ENCODE peak calls at places on chromosomes 4 and X, in eight cellular contexts. H is fibroblast of lung, K is GM13977, E is neural progenitor cell, U is astrocyte of the spinal cord, T is choroid plexus epithelial cell, D is endothelial cell of umbilical vein, J is GM12878. Y is an unnamed sample.

GRCh38 chr4:112765317-112765989 is 128.5 kb downstream of the LARP7 start:
- DNase-seq in J (peak), H (peak), D (peak), U (peak), T (peak), K (peak), E (peak), Y (peak)

GRCh38 chrX:102712967-102713677 is 874 bp downstream of the GPRASP2 start:
- DNase-seq in J (no peak), E (peak), K (no peak), D (peak), U (peak), T (peak), H (peak), Y (no peak)

GRCh38 chr4:98150092-98150761 is 7.0 kb upstream of the STPG2 start:
- DNase-seq in K (no peak), E (no peak), D (no peak), T (peak), U (peak), J (no peak), H (peak), Y (no peak)

GRCh38 chr4:39587881-39588280 is 50.8 kb downstream of the SMIM14 start:
- DNase-seq in J (no peak), K (no peak), H (peak), T (peak), U (peak), E (no peak), D (peak), Y (no peak)

GRCh38 chrX:42755820-42756219 is 22.1 kb downstream of the PPP1R2C start:
- DNase-seq in D (peak), E (no peak), T (peak), U (peak), K (no peak), J (no peak), H (peak), Y (no peak)

GRCh38 chr4:38166082-38166481 is 205.9 kb downstream of the PTTG2 start:
- DNase-seq in D (no peak), H (no peak), J (no peak), U (no peak), T (no peak), K (no peak), E (no peak), Y (no peak)

GRCh38 chrX:70096052-70096451 is 33.8 kb downstream of the OTUD6A start:
- DNase-seq in K (no peak), H (no peak), U (no peak), J (no peak), E (peak), T (peak), D (peak), Y (no peak)

GRCh38 chrX:109974906-109975655 is 27.8 kb upstream of the TMEM164 start:
- DNase-seq in H (peak), D (peak), J (no peak), T (peak), E (no peak), U (peak), K (no peak), Y (no peak)

GRCh38 chrX:17032351-17032750 is 85.9 kb downstream of the REPS2 start:
- DNase-seq in K (no peak), T (peak), D (peak), U (peak), J (no peak), E (no peak), H (peak), Y (no peak)

GRCh38 chr4:137519406-137519805 is 12.9 kb downstream of the PCDH18 start:
- DNase-seq in H (peak), E (no peak), K (no peak), J (no peak), U (peak), D (peak), T (peak), Y (no peak)

GRCh38 chrX:51568586-51568985 is 50.1 kb downstream of the CENPVL3 start:
- DNase-seq in T (peak), K (no peak), J (no peak), E (no peak), U (peak), D (no peak), H (peak), Y (no peak)

GRCh38 chr4:6225469-6225868 is 25.1 kb upstream of the JAKMIP1 start:
- DNase-seq in U (peak), T (peak), E (peak), D (peak), K (peak), J (no peak), H (peak), Y (no peak)

GRCh38 chr4:78612398-78613005 is 60.9 kb downstream of the ANXA3 start:
- DNase-seq in U (peak), D (peak), T (peak), K (no peak), J (no peak), E (no peak), H (peak), Y (no peak)

GRCh38 chr4:39568805-39569204 is 41.6 kb upstream of the UGDH start:
- DNase-seq in T (no peak), H (no peak), J (peak), U (no peak), K (peak), D (no peak), E (no peak), Y (peak)

GRCh38 chrX:103664363-103664762 is 22.1 kb downstream of the MORF4L2 start:
- DNase-seq in U (no peak), T (no peak), J (no peak), D (no peak), E (peak), K (no peak), H (no peak), Y (no peak)

GRCh38 chrX:17403231-17403691 is 28.3 kb downstream of the NHS start:
- DNase-seq in D (no peak), J (no peak), K (no peak), U (no peak), E (no peak), T (no peak), H (peak), Y (no peak)

GRCh38 chr4:67152976-67153375 is 392.3 kb downstream of the CENPC start:
- DNase-seq in H (no peak), T (no peak), K (no peak), U (no peak), J (no peak), D (no peak), E (no peak), Y (no peak)

GRCh38 chr4:173379929-173380328 is 9.2 kb downstream of the SAP30 start:
- DNase-seq in J (no peak), U (no peak), K (no peak), D (no peak), E (no peak), H (no peak), T (no peak), Y (no peak)

GRCh38 chr4:749771-750666 is 44.4 kb downstream of the PCGF3 start:
- DNase-seq in K (no peak), D (peak), T (peak), H (peak), J (no peak), E (no peak), U (peak), Y (no peak)

GRCh38 chrX:17531500-17531899 is 156.5 kb downstream of the NHS start:
- DNase-seq in E (no peak), J (no peak), K (no peak), T (no peak), U (no peak), H (no peak), D (no peak), Y (no peak)

GRCh38 chr4:121053601-121054143 is 18.7 kb downstream of the NDNF start:
- DNase-seq in H (peak), U (peak), J (no peak), T (peak), D (no peak), K (no peak), E (no peak), Y (no peak)

GRCh38 chrX:74179071-74179470 is 124.9 kb upstream of the ZCCHC13 start:
- DNase-seq in U (peak), J (no peak), K (no peak), E (no peak), T (peak), D (no peak), H (peak), Y (no peak)

GRCh38 chrX:48470833-48471118 is 716 bp upstream of the SLC38A5 start:
- DNase-seq in K (no peak), H (no peak), U (no peak), E (no peak), J (no peak), T (no peak), D (no peak), Y (no peak)

GRCh38 chrX:77960567-77960966 is 8.9 kb downstream of the PGAM4 start:
- DNase-seq in H (no peak), D (no peak), T (no peak), J (no peak), U (no peak), K (no peak), E (no peak), Y (no peak)

GRCh38 chr4:29970626-29971025 is 749.5 kb upstream of the PCDH7 start:
- DNase-seq in K (no peak), U (peak), H (peak), D (peak), E (peak), T (no peak), J (no peak), Y (no peak)

GRCh38 chr4:119087121-119087520 is 48.5 kb upstream of the MYOZ2 start:
- DNase-seq in J (no peak), D (peak), K (no peak), T (peak), U (peak), E (no peak), H (no peak), Y (no peak)

GRCh38 chrX:38112566-38112965 is 106.2 kb downstream of the SYTL5 start:
- DNase-seq in K (no peak), H (no peak), E (no peak), J (peak), T (no peak), D (no peak), U (no peak), Y (no peak)

GRCh38 chr4:70718811-70719604 is 2.8 kb upstream of the RUFY3 start:
- DNase-seq in T (no peak), E (no peak), J (no peak), H (peak), U (no peak), K (no peak), D (no peak), Y (no peak)

GRCh38 chr4:147481577-147482109 is 746 bp downstream of the EDNRA start:
- DNase-seq in J (no peak), D (no peak), T (peak), H (peak), U (peak), K (no peak), E (peak), Y (no peak)

GRCh38 chr4:41776466-41776865 is 27.9 kb upstream of the PHOX2B start:
- DNase-seq in K (no peak), T (no peak), J (no peak), E (no peak), D (no peak), H (no peak), U (no peak), Y (no peak)

GRCh38 chr4:181569553-181569952 is 673.6 kb upstream of the TENM3 start:
- DNase-seq in J (no peak), D (no peak), E (peak), H (peak), K (peak), T (peak), U (peak), Y (peak)

GRCh38 chr4:188399834-188400233 is 260.6 kb downstream of the TRIML1 start:
- DNase-seq in T (no peak), K (no peak), E (no peak), J (no peak), H (no peak), D (no peak), U (no peak), Y (no peak)

GRCh38 chrX:68183612-68184214 is 249.6 kb downstream of the OPHN1 start:
- DNase-seq in E (peak), U (peak), T (peak), K (no peak), J (no peak), H (peak), D (peak), Y (no peak)

GRCh38 chr4:152265149-152265621 is 270.7 kb downstream of the FBXW7 start:
- DNase-seq in U (peak), K (no peak), D (no peak), E (no peak), T (peak), J (no peak), H (peak), Y (no peak)

DNA sequence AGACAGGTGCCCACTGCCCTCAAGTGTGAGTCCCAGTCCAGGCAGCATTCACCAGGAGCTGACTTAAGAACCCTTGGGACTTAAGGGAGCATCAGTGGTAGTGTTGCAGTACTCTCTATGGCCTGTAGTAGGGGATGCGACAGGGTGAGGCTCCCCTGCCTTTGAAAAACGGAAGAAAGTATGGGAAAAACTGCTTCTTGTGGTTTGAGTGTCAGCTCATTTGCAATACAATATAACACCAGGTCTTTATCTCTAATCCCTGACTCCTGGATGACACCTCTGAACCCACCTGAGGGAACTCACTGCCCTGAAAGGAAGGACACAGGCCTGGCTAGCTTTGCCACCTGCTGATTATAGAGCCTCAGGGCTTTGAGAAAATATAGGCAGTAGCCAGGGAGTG is 176.0 kb downstream of the SMARCA1 start:
- DNase-seq in E (peak), T (no peak), U (no peak), K (no peak), H (no peak), D (no peak), J (no peak), Y (no peak)
- TF ChIP-seq CTCF in E (peak), T (peak), U (peak), K (no peak), H (no peak), D (peak), J (peak), Y (no peak)

GRCh38 chr4:21469438-21470032 is 479.0 kb downstream of the KCNIP4 start:
- DNase-seq in U (peak), K (no peak), J (no peak), E (peak), T (peak), D (peak), H (peak), Y (peak)
- TF ChIP-seq CTCF in U (peak), K (peak), J (peak), E (peak), T (peak), D (peak), H (peak), Y (peak)

GRCh38 chr4:77082886-77083608 is 7.3 kb upstream of the CCNI start:
- DNase-seq in K (no peak), H (no peak), E (no peak), T (no peak), U (no peak), J (no peak), D (no peak), Y (no peak)
- TF ChIP-seq CTCF in K (no peak), H (no peak), E (no peak), T (no peak), U (no peak), J (no peak), D (no peak), Y (no peak)

GRCh38 chrX:152904151-152905080 is 6.5 kb downstream of the ZNF185 start:
- DNase-seq in E (peak), K (peak), T (peak), U (peak), J (no peak), H (peak), D (peak), Y (peak)
- TF ChIP-seq CTCF in E (peak), K (peak), T (peak), U (peak), J (peak), H (peak), D (peak), Y (peak)

GRCh38 chrX:45801554-45801953 is 600.9 kb upstream of the DIPK2B start:
- DNase-seq in J (no peak), H (peak), U (peak), T (peak), D (peak), K (peak), E (peak), Y (no peak)
- TF ChIP-seq CTCF in J (peak), H (peak), U (peak), T (peak), D (peak), K (peak), E (peak), Y (peak)

GRCh38 chrX:106144755-106145639 is 23.1 kb upstream of the PWWP3B start:
- DNase-seq in H (peak), U (no peak), J (no peak), E (no peak), D (no peak), K (no peak), T (peak), Y (no peak)
- TF ChIP-seq CTCF in H (no peak), U (no peak), J (no peak), E (no peak), D (no peak), K (no peak), T (no peak), Y (no peak)

DNA sequence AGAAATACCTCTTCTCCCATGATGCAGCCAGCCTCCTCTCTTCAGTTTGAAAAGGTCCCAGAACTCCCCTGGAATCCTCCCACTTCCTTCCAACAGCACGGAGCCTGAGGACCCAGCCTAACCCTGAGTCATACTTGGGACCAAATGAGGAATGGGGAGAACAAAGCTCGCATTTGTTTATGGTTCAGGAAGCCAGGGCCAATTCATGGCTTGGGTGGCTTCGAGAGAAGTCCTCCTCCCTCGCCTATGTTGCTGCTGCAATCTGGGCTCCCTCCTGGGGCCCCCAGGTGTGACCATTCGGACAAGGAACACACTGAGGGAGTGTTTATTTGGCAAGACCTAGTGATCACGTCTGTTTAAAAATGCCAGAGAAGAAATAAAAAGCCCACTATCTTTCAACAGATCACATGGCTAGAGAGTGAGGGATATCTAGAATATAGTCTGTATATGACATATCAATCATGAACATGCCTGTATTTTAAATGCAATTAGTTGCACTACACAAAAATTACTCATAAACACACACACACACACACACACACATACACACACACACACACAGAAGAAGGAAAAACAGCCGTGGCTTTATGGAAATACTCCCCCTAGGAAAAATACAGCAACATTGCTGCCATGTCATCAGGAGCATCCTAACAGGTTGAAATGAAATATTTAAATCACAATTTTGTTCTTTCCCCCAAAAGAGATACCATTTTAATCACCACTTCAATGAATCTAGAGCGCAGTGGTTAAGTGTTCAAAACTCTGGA is 155.7 kb upstream of the MAP3K15 start:
- DNase-seq in H (peak), U (peak), J (no peak), K (no peak), E (peak), T (peak), D (peak), Y (no peak)
- TF ChIP-seq CTCF in H (no peak), U (no peak), J (no peak), K (no peak), E (no peak), T (no peak), D (no peak), Y (no peak)

Y was measured in GM10248.